ENCODE peak calls at places on chromosomes 13 and 19, in seven cellular contexts. D is activated naive CD4-positive, alpha-beta T cell treated with anti-CD3 and anti-CD28 coated beads for 36 hours; V is upper lobe of left lung; E is EH; A is activated CD4-positive, alpha-beta T cell treated with anti-CD3 and anti-CD28 coated beads, Interleukin-2, amount 10 ng/mL, durations not matched to agents 7 days and 5 days; M is fibroblast of the aortic adventitia; Y is mesenteric fat pad. S is an unnamed sample.
A peak's percentile ranks its signal among the peaks of the same experiment; 100 is the strongest.

GRCh38 chr19:18842166-18842565 is 10.4 kb downstream of the UPF1 start:
- DNase-seq in Y (no peak), V (no peak), E (no peak), D (no peak), A (no peak), M (no peak), S (no peak)

GRCh38 chr19:11964496-11964857 is 363 bp upstream of the ZNF763 start:
- DNase-seq in Y (no peak), A (no peak), V (no peak), D (no peak), M (no peak), E (no peak), S (no peak)

GRCh38 chr19:50562996-50563395 is 5.2 kb downstream of the LRRC4B start:
- DNase-seq in D (no peak), V (no peak), A (no peak), E (no peak), Y (no peak), M (no peak), S (no peak)

GRCh38 chr13:48094404-48094780 is 512 bp downstream of the MED4 start:
- DNase-seq in M (peak; percentile 6), A (peak; percentile 10), E (no peak), Y (no peak), D (peak; percentile 12), V (no peak), S (no peak)

GRCh38 chr19:8108560-8109445 is 40.6 kb downstream of the FBN3 start:
- DNase-seq in D (no peak), A (no peak), V (no peak), Y (no peak), M (no peak), E (no peak), S (no peak)

GRCh38 chr19:53782698-53783097 is 41.4 kb downstream of the NLRP12 start:
- DNase-seq in M (no peak), E (no peak), A (no peak), D (no peak), Y (no peak), V (no peak), S (no peak)

GRCh38 chr13:97119899-97120745 is 102.0 kb upstream of the MBNL2 start:
- DNase-seq in D (no peak), V (no peak), A (no peak), M (peak; percentile 17), E (peak; percentile 55), Y (no peak), S (peak; percentile 44)

GRCh38 chr13:113168211-113168610 is 9.8 kb downstream of the PROZ start:
- DNase-seq in V (no peak), E (no peak), D (no peak), A (no peak), M (no peak), Y (no peak), S (no peak)